ENCODE peak calls at places on chromosomes 16 and 17, in seven cellular contexts. B is heart left ventricle, H is cardiac fibroblast, Y is fibroblast of villous mesenchyme, N is left ventricle myocardium inferior, U is IMR-90, Z is testis. J is an unnamed sample.

GRCh38 chr17:70050192-70050591 is 24.8 kb upstream of the KCNJ16 start:
- DNase-seq in B (no peak), Z (no peak), Y (no peak), H (no peak), U (no peak), N (no peak), J (no peak)

GRCh38 chr16:48558269-48558915 is 51.6 kb downstream of the N4BP1 start:
- DNase-seq in U (peak), Z (no peak), H (peak), B (no peak), N (no peak), Y (peak), J (peak)

GRCh38 chr17:66304304-66305174 is 2.1 kb downstream of the PRKCA start:
- DNase-seq in B (no peak), N (no peak), U (no peak), Z (no peak), Y (peak), H (peak), J (peak)

GRCh38 chr17:62819511-62820221 is 11.6 kb upstream of the MARCHF10 start:
- DNase-seq in U (peak), Z (peak), B (peak), H (peak), Y (peak), N (peak), J (peak)

GRCh38 chr16:74650966-74651567 is 15.6 kb downstream of the RFWD3 start:
- DNase-seq in N (no peak), Y (peak), Z (no peak), H (peak), B (no peak), U (no peak), J (peak)

GRCh38 chr16:23668225-23668624 is 10.5 kb upstream of the PLK1 start:
- DNase-seq in H (no peak), U (peak), B (no peak), Y (peak), N (no peak), Z (no peak), J (no peak)

GRCh38 chr17:61476476-61477203 is 24.4 kb downstream of the TBX4 start:
- DNase-seq in H (no peak), Y (peak), Z (no peak), B (no peak), U (no peak), N (no peak), J (no peak)

GRCh38 chr17:77449908-77450741 is 309.4 kb downstream of the SEC14L1 start:
- DNase-seq in U (peak), B (peak), N (peak), Z (peak), Y (peak), H (peak), J (peak)

GRCh38 chr17:82294086-82294773 is 20.7 kb upstream of the CSNK1D start:
- DNase-seq in Y (no peak), Z (no peak), H (no peak), B (no peak), N (no peak), U (peak), J (no peak)

GRCh38 chr16:66299349-66299748 is 67.1 kb upstream of the CDH5 start:
- DNase-seq in H (no peak), Y (no peak), Z (no peak), B (no peak), N (no peak), U (no peak), J (no peak)

GRCh38 chr16:83968483-83968865 is 430 bp downstream of the NECAB2 start:
- DNase-seq in U (no peak), Y (no peak), Z (no peak), H (no peak), N (no peak), B (no peak), J (no peak)

GRCh38 chr16:53131363-53132071 is 76.7 kb downstream of the CHD9 start:
- DNase-seq in Y (peak), U (peak), Z (peak), N (peak), H (peak), B (peak), J (peak)

GRCh38 chr17:51044964-51045363 is 75.7 kb downstream of the SPAG9 start:
- DNase-seq in H (no peak), U (no peak), N (no peak), Z (no peak), B (no peak), Y (no peak), J (no peak)

GRCh38 chr16:11597268-11597690 is 10.6 kb upstream of the LITAF start:
- DNase-seq in Y (peak), U (no peak), N (no peak), H (peak), Z (no peak), B (no peak), J (no peak)

GRCh38 chr17:63984651-63985386 is 12.1 kb upstream of the SCN4A start:
- DNase-seq in U (peak), Z (peak), Y (peak), B (peak), H (peak), N (no peak), J (peak)

GRCh38 chr17:69547230-69547629 is 132.7 kb downstream of the MAP2K6 start:
- DNase-seq in U (no peak), B (no peak), N (no peak), Z (no peak), H (no peak), Y (no peak), J (no peak)

GRCh38 chr17:21043296-21044232 is 753 bp upstream of the USP22 start:
- DNase-seq in U (peak), Y (peak), N (peak), H (peak), Z (peak), B (peak), J (peak)

GRCh38 chr17:752002-752619 is at the start of gene GEMIN4:
- DNase-seq in Y (peak), H (peak), B (peak), N (peak), U (peak), Z (peak), J (peak)

GRCh38 chr16:23901178-23902131 is 65.7 kb downstream of the PRKCB start:
- DNase-seq in Z (no peak), H (no peak), B (no peak), Y (no peak), U (no peak), N (no peak), J (no peak)

GRCh38 chr17:44220211-44221071 is 966 bp upstream of the UBTF start:
- DNase-seq in N (peak), Y (peak), Z (peak), U (peak), B (peak), H (peak), J (peak)

GRCh38 chr16:84153660-84154214 is 8.6 kb downstream of the DNAAF1 start:
- DNase-seq in N (no peak), H (no peak), U (peak), B (no peak), Y (peak), Z (no peak), J (no peak)

GRCh38 chr16:70610273-70611223 is 35.8 kb upstream of the IL34 start:
- DNase-seq in U (no peak), Y (peak), B (peak), H (peak), N (no peak), Z (peak), J (no peak)

GRCh38 chr17:66578781-66579489 is 256.0 kb upstream of the CACNG5 start:
- DNase-seq in Z (no peak), U (no peak), Y (peak), B (no peak), N (no peak), H (no peak), J (no peak)

GRCh38 chr17:81967533-81968395 is 6.8 kb upstream of the NOTUM start:
- DNase-seq in U (peak), H (peak), Y (peak), B (peak), N (peak), Z (peak), J (peak)

GRCh38 chr16:27461483-27462171 is 59.7 kb downstream of the IL21R start:
- DNase-seq in H (peak), Y (peak), U (peak), Z (no peak), N (no peak), B (no peak), J (no peak)

GRCh38 chr16:89449726-89450335 is 40.5 kb downstream of the ANKRD11 start:
- DNase-seq in B (no peak), N (no peak), Y (no peak), U (peak), H (peak), Z (no peak), J (peak)

GRCh38 chr16:68644715-68645493 is at the start of gene CDH3:
- DNase-seq in H (no peak), Y (peak), Z (peak), N (no peak), U (no peak), B (no peak), J (peak)

GRCh38 chr16:65889533-65889966 is 476.9 kb upstream of the CDH5 start:
- DNase-seq in Z (no peak), U (peak), H (peak), Y (no peak), B (no peak), N (no peak), J (no peak)

GRCh38 chr16:55571191-55571897 is 4.9 kb downstream of the CAPNS2 start:
- DNase-seq in H (no peak), U (no peak), N (no peak), Z (no peak), Y (no peak), B (no peak), J (no peak)

GRCh38 chr16:25135239-25135878 is 23.8 kb downstream of the LCMT1 start:
- DNase-seq in Z (no peak), N (no peak), B (no peak), H (peak), U (peak), Y (peak), J (peak)

DNA sequence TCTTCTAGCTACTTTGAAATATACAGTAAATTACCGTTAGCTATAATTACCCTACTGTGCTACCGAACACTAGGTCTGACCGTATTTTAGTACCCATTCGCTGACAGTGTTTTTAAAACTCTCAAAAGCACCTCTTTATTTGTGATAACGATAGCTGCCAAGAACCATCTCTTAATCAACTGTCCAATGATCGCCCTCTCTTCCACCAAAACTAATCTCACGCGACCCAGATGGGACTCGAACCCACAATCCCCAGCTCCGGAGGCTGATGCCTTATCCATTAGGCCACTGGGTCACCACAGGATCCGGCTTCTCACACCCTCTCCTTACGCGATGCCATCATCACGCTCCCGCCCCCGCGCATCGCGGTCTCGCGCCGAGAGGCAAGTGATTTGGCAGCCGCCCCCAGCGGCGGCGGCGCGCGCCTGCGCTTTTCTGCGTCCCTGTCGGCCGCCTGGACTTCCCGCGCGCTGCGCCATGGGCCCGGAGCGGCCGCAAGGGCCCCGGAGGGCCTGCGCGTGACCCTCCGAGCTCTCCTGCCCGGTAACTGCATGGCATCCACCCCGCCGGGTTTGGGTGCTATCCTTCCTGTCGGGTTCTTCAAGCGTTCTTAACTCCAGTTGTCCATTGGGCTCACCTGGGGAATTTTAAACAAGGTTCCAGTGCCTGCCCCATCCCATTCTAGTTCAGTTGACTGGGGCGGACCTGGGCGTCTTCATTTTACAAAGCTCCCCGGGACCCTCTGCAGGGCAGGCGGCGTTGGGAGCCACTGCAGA is 15.7 kb upstream of the KPNA2 start:
- DNase-seq in Y (peak), N (peak), B (peak), H (peak), Z (peak), U (peak), J (peak)
- TF ChIP-seq CTCF in Y (no peak), N (peak), B (peak), H (peak), Z (peak), U (peak), J (peak)

GRCh38 chr17:78748048-78748729 is 33.9 kb downstream of the CYTH1 start:
- DNase-seq in B (no peak), Y (peak), N (no peak), H (no peak), U (no peak), Z (no peak), J (no peak)

GRCh38 chr17:78746949-78747269 is 35.2 kb downstream of the CYTH1 start:
- DNase-seq in H (no peak), N (no peak), B (no peak), Z (no peak), Y (no peak), U (no peak), J (no peak)

GRCh38 chr17:78747479-78747878 is 34.6 kb downstream of the CYTH1 start:
- DNase-seq in B (no peak), U (peak), Y (no peak), H (no peak), N (no peak), Z (no peak), J (no peak)

GRCh38 chr17:78746263-78746948 is 35.7 kb downstream of the CYTH1 start:
- DNase-seq in N (no peak), B (no peak), Z (no peak), U (no peak), H (no peak), Y (no peak), J (no peak)

GRCh38 chr17:78745407-78746088 is 36.5 kb downstream of the CYTH1 start:
- DNase-seq in U (peak), Z (no peak), B (no peak), H (peak), Y (peak), N (no peak), J (peak)
- H3K4me3 ChIP-seq in U (no peak), Z (no peak), B (no peak), H (no peak), Y (no peak), N (no peak), J (no peak)

DNA sequence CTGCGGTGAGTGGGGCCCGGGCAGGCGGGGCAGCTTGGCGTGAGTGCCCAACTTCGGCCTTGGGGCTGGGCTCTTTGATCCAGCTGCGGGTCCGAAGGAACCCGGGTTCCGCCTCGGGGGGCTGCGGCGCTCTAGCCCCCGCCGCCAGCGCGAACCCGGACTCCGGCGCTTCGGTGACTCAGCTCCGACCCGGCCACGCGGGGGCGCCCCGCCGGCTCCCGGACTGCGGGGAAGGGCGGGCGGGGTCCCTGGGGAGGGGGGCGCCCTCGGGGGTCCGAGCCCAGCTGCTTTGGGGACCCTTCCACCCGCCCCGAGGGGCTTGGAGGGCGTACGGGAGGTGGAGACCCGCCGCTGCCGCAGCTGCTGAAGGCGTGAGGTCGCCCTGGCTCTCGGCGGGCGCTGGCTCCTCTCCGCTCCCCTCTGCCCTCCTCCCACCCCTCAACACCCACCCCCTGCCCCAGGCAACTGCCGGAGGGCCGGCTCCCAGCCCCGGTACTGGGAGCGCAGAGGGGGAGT is 461 bp downstream of the CPNE2 start:
- DNase-seq in Y (no peak), U (no peak), N (peak), H (peak), Z (peak), B (peak), J (no peak)
- TF ChIP-seq CTCF in Y (peak), U (peak), N (peak), H (peak), Z (peak), B (peak), J (no peak)

GRCh38 chr17:39863244-39863917 is 731 bp downstream of the IKZF3 start:
- DNase-seq in N (no peak), U (no peak), B (no peak), Y (no peak), Z (no peak), H (no peak), J (no peak)
- H3K4me3 ChIP-seq in N (peak), U (no peak), B (no peak), Y (no peak), Z (peak), H (no peak), J (no peak)

DNA sequence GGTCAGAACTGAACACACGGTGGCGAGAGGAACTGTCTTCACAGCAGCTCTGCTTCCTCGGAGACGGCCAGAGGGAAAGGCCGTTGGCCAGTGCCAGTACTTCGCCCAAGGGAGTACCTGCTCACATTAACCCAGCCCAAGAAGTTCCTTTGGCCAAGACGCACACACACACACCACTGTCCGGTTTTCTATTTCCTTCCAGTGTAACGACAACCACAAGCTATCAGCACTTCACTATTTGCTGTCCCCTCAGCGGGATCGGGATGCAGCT is 735 bp upstream of the GGNBP2 start:
- DNase-seq in N (peak), Y (no peak), B (peak), U (peak), H (no peak), Z (peak), J (peak)
- TF ChIP-seq CTCF in N (peak), Y (peak), B (no peak), U (peak), H (peak), Z (peak), J (peak)

GRCh38 chr17:14334919-14335318 is 34.0 kb downstream of the HS3ST3B1 start:
- DNase-seq in Y (peak), N (no peak), H (peak), U (no peak), B (peak), Z (no peak), J (no peak)

GRCh38 chr17:14334261-14334860 is 33.5 kb downstream of the HS3ST3B1 start:
- DNase-seq in H (peak), U (no peak), Z (no peak), B (no peak), Y (peak), N (no peak), J (peak)

GRCh38 chr17:14337596-14338079 is 36.8 kb downstream of the HS3ST3B1 start:
- DNase-seq in Y (no peak), U (no peak), Z (no peak), B (no peak), N (no peak), H (no peak), J (no peak)

GRCh38 chr17:14333506-14333905 is 32.6 kb downstream of the HS3ST3B1 start:
- DNase-seq in N (no peak), B (no peak), U (no peak), Z (no peak), H (no peak), Y (no peak), J (no peak)

DNA sequence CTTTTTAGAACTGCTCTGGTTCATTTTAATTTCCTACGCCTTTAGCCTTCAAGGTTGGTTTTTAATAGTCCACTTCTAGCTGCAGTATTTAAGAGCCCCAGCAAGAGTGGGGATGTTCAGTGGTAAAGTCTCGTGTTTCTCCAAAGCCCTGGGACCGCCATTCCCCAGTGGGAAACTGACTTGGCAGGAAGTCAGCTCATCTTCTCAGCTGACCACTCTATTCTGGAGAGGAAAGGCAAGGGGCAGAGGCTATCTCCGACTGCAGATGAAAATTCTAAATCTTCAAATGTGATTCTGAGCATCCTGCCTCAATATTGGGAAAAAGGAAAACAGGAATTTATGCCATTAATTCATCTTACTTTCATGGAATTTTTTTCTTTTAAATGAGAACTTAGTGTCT is 35.5 kb downstream of the HS3ST3B1 start:
- DNase-seq in H (no peak), Y (no peak), B (peak), Z (no peak), N (peak), U (no peak), J (no peak)
- H3K4me3 ChIP-seq in H (no peak), Y (no peak), B (no peak), Z (no peak), N (no peak), U (no peak), J (no peak)

J was measured in fibroblast of pulmonary artery.